ENCODE peak calls at places on chromosomes 11 and 22, in four cellular contexts. One of them, this sample, is unnamed. For H3K9me3, the result is how much of the 10 kb centered on the place peaks cover.

GRCh38 chr11:63888170-63889086 is 28.5 kb downstream of the RCOR2 start:
- DNase-seq in A549: no peak
- DNase-seq in CD4-positive, CD25-positive, alpha-beta regulatory T cell: peak
- DNase-seq in PC-9: peak
- DNase-seq in this sample: peak

GRCh38 chr11:17810736-17811135 is 76.2 kb downstream of the KCNC1 start:
- DNase-seq in A549: no peak
- DNase-seq in CD4-positive, CD25-positive, alpha-beta regulatory T cell: no peak
- DNase-seq in PC-9: peak
- DNase-seq in this sample: no peak

GRCh38 chr11:47106839-47107520 is 69.7 kb downstream of the ARFGAP2 start:
- DNase-seq in A549: no peak
- DNase-seq in CD4-positive, CD25-positive, alpha-beta regulatory T cell: no peak
- DNase-seq in PC-9: no peak
- DNase-seq in this sample: no peak

GRCh38 chr22:37662039-37662438 is 3.5 kb downstream of the PDXP start:
- DNase-seq in A549: no peak
- DNase-seq in CD4-positive, CD25-positive, alpha-beta regulatory T cell: no peak
- DNase-seq in PC-9: no peak
- DNase-seq in this sample: no peak

GRCh38 chr11:119103793-119104192 is 2.1 kb upstream of the DPAGT1 start:
- DNase-seq in A549: no peak
- DNase-seq in CD4-positive, CD25-positive, alpha-beta regulatory T cell: no peak
- DNase-seq in PC-9: no peak
- DNase-seq in this sample: no peak

GRCh38 chr22:21964234-21964633 is 11.6 kb upstream of the PPM1F start:
- DNase-seq in A549: no peak
- DNase-seq in CD4-positive, CD25-positive, alpha-beta regulatory T cell: no peak
- DNase-seq in PC-9: no peak
- DNase-seq in this sample: no peak

GRCh38 chr22:45262931-45263789 is 21.6 kb upstream of the UPK3A start:
- DNase-seq in A549: no peak
- DNase-seq in CD4-positive, CD25-positive, alpha-beta regulatory T cell: no peak
- DNase-seq in PC-9: no peak
- DNase-seq in this sample: no peak

GRCh38 chr11:32430586-32431357 is 4.6 kb downstream of the WT1 start:
- DNase-seq in A549: no peak
- DNase-seq in CD4-positive, CD25-positive, alpha-beta regulatory T cell: no peak
- DNase-seq in PC-9: no peak
- DNase-seq in this sample: no peak

GRCh38 chr11:91350931-91351330 is 873.7 kb upstream of the FAT3 start:
- DNase-seq in A549: no peak
- DNase-seq in CD4-positive, CD25-positive, alpha-beta regulatory T cell: no peak
- DNase-seq in PC-9: no peak
- DNase-seq in this sample: no peak

GRCh38 chr22:36977947-36978660 is 41.1 kb downstream of the TST start:
- DNase-seq in A549: peak
- DNase-seq in CD4-positive, CD25-positive, alpha-beta regulatory T cell: peak
- DNase-seq in PC-9: peak
- DNase-seq in this sample: peak

GRCh38 chr22:23237841-23238240 is 57.5 kb downstream of the BCR start:
- DNase-seq in A549: no peak
- DNase-seq in CD4-positive, CD25-positive, alpha-beta regulatory T cell: peak
- DNase-seq in PC-9: no peak
- DNase-seq in this sample: no peak

DNA sequence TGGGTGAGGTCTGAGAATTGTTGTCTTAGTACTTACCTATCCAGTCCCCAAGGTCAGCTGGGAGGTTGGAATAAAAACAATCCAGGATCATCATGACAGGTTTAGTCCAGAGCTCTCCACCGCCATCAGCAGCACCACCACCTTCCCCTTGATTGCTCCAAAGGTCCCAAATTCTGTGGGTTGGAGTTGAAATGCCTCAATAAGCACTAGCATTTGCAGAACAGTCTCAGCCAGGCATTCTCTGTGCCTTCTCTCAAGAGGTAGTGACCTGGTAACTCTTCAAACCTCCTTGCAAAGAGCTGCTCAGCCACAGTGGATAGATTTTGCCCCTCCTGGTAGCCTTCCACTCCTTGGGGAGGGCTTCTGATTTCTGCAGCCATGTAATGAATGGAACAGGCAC is 69.6 kb downstream of the PRDM11 start:
- DNase-seq in A549: no peak
- DNase-seq in CD4-positive, CD25-positive, alpha-beta regulatory T cell: no peak
- DNase-seq in PC-9: no peak
- DNase-seq in this sample: no peak
- H3K9me3 ChIP-seq in A549: under half
- H3K9me3 ChIP-seq in CD4-positive, CD25-positive, alpha-beta regulatory T cell: under half
- H3K9me3 ChIP-seq in PC-9: under half
- H3K9me3 ChIP-seq in this sample: under half

GRCh38 chr11:58861533-58861932 is 17.0 kb upstream of the GLYATL2 start:
- DNase-seq in A549: no peak
- DNase-seq in CD4-positive, CD25-positive, alpha-beta regulatory T cell: no peak
- DNase-seq in PC-9: no peak
- DNase-seq in this sample: no peak
- H3K9me3 ChIP-seq in A549: under half
- H3K9me3 ChIP-seq in CD4-positive, CD25-positive, alpha-beta regulatory T cell: under half
- H3K9me3 ChIP-seq in PC-9: under half
- H3K9me3 ChIP-seq in this sample: under half

GRCh38 chr22:49094151-49094550 is 733.5 kb downstream of the BRD1 start:
- DNase-seq in A549: no peak
- DNase-seq in CD4-positive, CD25-positive, alpha-beta regulatory T cell: no peak
- DNase-seq in PC-9: no peak
- DNase-seq in this sample: no peak

GRCh38 chr22:49096476-49096875 is 731.2 kb downstream of the BRD1 start:
- DNase-seq in A549: no peak
- DNase-seq in CD4-positive, CD25-positive, alpha-beta regulatory T cell: no peak
- DNase-seq in PC-9: no peak
- DNase-seq in this sample: no peak

GRCh38 chr22:49094858-49095257 is 732.8 kb downstream of the BRD1 start:
- DNase-seq in A549: no peak
- DNase-seq in CD4-positive, CD25-positive, alpha-beta regulatory T cell: no peak
- DNase-seq in PC-9: no peak
- DNase-seq in this sample: no peak

GRCh38 chr22:49097171-49097925 is 730.3 kb downstream of the BRD1 start:
- DNase-seq in A549: no peak
- DNase-seq in CD4-positive, CD25-positive, alpha-beta regulatory T cell: no peak
- DNase-seq in PC-9: no peak
- DNase-seq in this sample: no peak

GRCh38 chr22:49095366-49095765 is 732.3 kb downstream of the BRD1 start:
- DNase-seq in A549: no peak
- DNase-seq in CD4-positive, CD25-positive, alpha-beta regulatory T cell: no peak
- DNase-seq in PC-9: no peak
- DNase-seq in this sample: no peak
- H3K9me3 ChIP-seq in A549: under half
- H3K9me3 ChIP-seq in CD4-positive, CD25-positive, alpha-beta regulatory T cell: under half
- H3K9me3 ChIP-seq in PC-9: under half
- H3K9me3 ChIP-seq in this sample: under half

GRCh38 chr22:47592791-47593190 is 830.3 kb downstream of the TBC1D22A start:
- DNase-seq in A549: no peak
- DNase-seq in CD4-positive, CD25-positive, alpha-beta regulatory T cell: no peak
- DNase-seq in PC-9: no peak
- DNase-seq in this sample: no peak
- H3K9me3 ChIP-seq in A549: under half
- H3K9me3 ChIP-seq in CD4-positive, CD25-positive, alpha-beta regulatory T cell: under half
- H3K9me3 ChIP-seq in PC-9: under half
- H3K9me3 ChIP-seq in this sample: under half

GRCh38 chr22:25134028-25134427 is 65.6 kb upstream of the CRYBB3 start:
- DNase-seq in A549: no peak
- DNase-seq in CD4-positive, CD25-positive, alpha-beta regulatory T cell: no peak
- DNase-seq in PC-9: peak
- DNase-seq in this sample: no peak

GRCh38 chr22:25126510-25126909 is 73.1 kb upstream of the CRYBB3 start:
- DNase-seq in A549: no peak
- DNase-seq in CD4-positive, CD25-positive, alpha-beta regulatory T cell: no peak
- DNase-seq in PC-9: no peak
- DNase-seq in this sample: no peak

GRCh38 chr22:25127274-25127673 is 72.4 kb upstream of the CRYBB3 start:
- DNase-seq in A549: no peak
- DNase-seq in CD4-positive, CD25-positive, alpha-beta regulatory T cell: no peak
- DNase-seq in PC-9: no peak
- DNase-seq in this sample: no peak

GRCh38 chr22:25131198-25131887 is 68.3 kb upstream of the CRYBB3 start:
- DNase-seq in A549: no peak
- DNase-seq in CD4-positive, CD25-positive, alpha-beta regulatory T cell: no peak
- DNase-seq in PC-9: no peak
- DNase-seq in this sample: no peak

GRCh38 chr22:25130462-25130861 is 69.2 kb upstream of the CRYBB3 start:
- DNase-seq in A549: no peak
- DNase-seq in CD4-positive, CD25-positive, alpha-beta regulatory T cell: no peak
- DNase-seq in PC-9: no peak
- DNase-seq in this sample: no peak
- H3K9me3 ChIP-seq in A549: under half
- H3K9me3 ChIP-seq in CD4-positive, CD25-positive, alpha-beta regulatory T cell: under half
- H3K9me3 ChIP-seq in PC-9: under half
- H3K9me3 ChIP-seq in this sample: under half

GRCh38 chr11:130652671-130653335 is 204.4 kb downstream of the ADAMTS15 start:
- DNase-seq in A549: no peak
- DNase-seq in CD4-positive, CD25-positive, alpha-beta regulatory T cell: no peak
- DNase-seq in PC-9: no peak
- DNase-seq in this sample: no peak
- H3K9me3 ChIP-seq in A549: under half
- H3K9me3 ChIP-seq in CD4-positive, CD25-positive, alpha-beta regulatory T cell: under half
- H3K9me3 ChIP-seq in PC-9: under half
- H3K9me3 ChIP-seq in this sample: under half

DNA sequence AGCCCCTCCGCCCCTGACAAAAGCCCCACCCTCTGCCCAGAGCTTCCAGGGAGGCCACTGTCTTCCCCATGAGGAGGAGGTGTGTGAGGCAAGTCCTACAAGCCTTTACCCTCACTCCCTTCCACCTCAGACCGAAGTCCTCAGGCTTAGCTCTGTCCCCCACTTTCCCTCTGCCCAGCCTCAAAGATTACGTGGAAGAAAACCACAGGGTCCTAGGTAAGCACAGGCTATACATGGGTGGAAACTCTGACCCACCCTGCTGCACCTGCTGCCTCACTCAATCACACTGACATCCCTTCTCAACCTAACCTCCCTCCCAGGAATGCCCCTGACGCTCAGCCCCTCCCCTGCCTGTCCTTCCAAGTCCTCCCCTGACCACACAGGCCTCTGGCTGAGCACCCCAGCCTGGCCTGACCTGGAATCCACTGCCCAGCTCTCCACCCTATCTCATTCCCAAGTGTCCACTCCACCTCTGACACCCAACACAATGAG is 3.6 kb upstream of the ARAP1 start:
- DNase-seq in A549: no peak
- DNase-seq in CD4-positive, CD25-positive, alpha-beta regulatory T cell: no peak
- DNase-seq in PC-9: no peak
- DNase-seq in this sample: no peak
- H3K9me3 ChIP-seq in A549: under half
- H3K9me3 ChIP-seq in CD4-positive, CD25-positive, alpha-beta regulatory T cell: under half
- H3K9me3 ChIP-seq in PC-9: under half
- H3K9me3 ChIP-seq in this sample: under half

DNA sequence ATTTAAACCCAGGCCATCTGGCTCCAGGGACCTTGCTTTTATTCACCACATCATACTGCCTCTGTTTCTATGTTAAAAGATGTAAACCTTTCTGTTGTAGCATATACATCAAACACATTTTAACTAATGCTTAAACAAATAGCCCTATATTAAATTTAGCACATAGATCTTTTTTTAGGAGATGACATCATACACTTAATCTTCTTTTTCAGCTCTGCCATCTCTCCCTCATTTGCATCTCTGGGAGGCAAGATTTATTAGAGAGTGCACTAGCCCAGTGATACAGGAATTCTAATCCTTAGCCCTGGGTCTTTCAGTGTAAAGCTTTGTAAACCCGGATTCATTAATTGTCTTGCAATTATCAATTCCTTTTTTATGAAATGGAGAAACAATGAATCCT is 13.6 kb downstream of the OR5D16 start:
- DNase-seq in A549: no peak
- DNase-seq in CD4-positive, CD25-positive, alpha-beta regulatory T cell: no peak
- DNase-seq in PC-9: no peak
- DNase-seq in this sample: no peak
- H3K9me3 ChIP-seq in A549: under half
- H3K9me3 ChIP-seq in CD4-positive, CD25-positive, alpha-beta regulatory T cell: under half
- H3K9me3 ChIP-seq in PC-9: under half
- H3K9me3 ChIP-seq in this sample: under half

GRCh38 chr22:47453049-47453448 is 690.6 kb downstream of the TBC1D22A start:
- DNase-seq in A549: no peak
- DNase-seq in CD4-positive, CD25-positive, alpha-beta regulatory T cell: no peak
- DNase-seq in PC-9: no peak
- DNase-seq in this sample: no peak

GRCh38 chr22:47449508-47450270 is 687.2 kb downstream of the TBC1D22A start:
- DNase-seq in A549: no peak
- DNase-seq in CD4-positive, CD25-positive, alpha-beta regulatory T cell: no peak
- DNase-seq in PC-9: no peak
- DNase-seq in this sample: no peak

GRCh38 chr22:47450876-47451475 is 688.5 kb downstream of the TBC1D22A start:
- DNase-seq in A549: no peak
- DNase-seq in CD4-positive, CD25-positive, alpha-beta regulatory T cell: no peak
- DNase-seq in PC-9: no peak
- DNase-seq in this sample: no peak

GRCh38 chr22:47448231-47449035 is 686.0 kb downstream of the TBC1D22A start:
- DNase-seq in A549: no peak
- DNase-seq in CD4-positive, CD25-positive, alpha-beta regulatory T cell: no peak
- DNase-seq in PC-9: no peak
- DNase-seq in this sample: no peak

GRCh38 chr22:47452184-47452583 is 689.7 kb downstream of the TBC1D22A start:
- DNase-seq in A549: peak
- DNase-seq in CD4-positive, CD25-positive, alpha-beta regulatory T cell: peak
- DNase-seq in PC-9: no peak
- DNase-seq in this sample: no peak
- H3K9me3 ChIP-seq in A549: under half
- H3K9me3 ChIP-seq in CD4-positive, CD25-positive, alpha-beta regulatory T cell: under half
- H3K9me3 ChIP-seq in PC-9: under half
- H3K9me3 ChIP-seq in this sample: under half

DNA sequence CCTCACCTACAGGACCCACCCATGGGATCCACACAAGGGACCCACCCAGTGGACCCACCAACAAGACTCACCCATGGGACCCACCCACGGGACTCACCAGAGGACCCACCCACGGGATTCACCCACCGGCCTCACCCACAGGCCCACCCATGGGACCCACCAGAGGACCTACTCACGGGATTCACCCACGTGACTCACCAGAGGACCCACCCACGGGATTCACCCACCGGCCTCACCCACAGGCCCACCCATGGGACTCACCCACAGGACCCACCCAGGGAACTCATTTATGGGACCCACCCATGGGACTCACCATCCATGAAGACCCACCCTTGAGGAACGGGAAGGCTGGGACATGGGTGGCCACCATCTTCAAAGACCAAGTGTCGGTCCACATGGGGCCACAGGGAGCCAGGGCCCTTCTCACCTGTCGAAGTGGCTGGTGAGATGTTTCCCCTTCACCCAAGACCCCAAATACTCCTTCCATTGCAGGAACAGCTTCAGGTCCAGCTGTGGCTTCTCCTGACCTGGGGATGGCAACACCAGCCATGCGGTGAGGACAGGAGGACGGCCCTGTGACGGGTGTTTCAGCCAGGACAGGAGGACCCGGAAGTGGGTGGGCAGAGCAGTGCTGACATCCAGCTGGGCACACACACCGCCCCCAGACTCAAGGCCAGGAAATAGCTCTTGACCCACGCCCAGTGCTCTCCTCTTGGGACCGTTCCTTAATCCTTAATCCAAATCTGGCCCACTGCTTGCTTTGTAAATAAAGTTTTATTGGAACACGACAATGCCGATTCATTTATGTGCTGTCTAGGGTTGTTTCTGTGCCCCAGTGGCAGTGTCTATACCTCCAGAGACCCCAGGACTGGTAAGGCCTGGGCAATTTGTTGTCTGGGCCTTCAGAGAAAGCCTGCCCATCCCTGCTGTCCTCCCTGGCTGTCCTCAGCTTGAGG is 1005.1 kb downstream of the BRD1 start:
- DNase-seq in A549: no peak
- DNase-seq in CD4-positive, CD25-positive, alpha-beta regulatory T cell: no peak
- DNase-seq in PC-9: no peak
- DNase-seq in this sample: no peak
- H3K9me3 ChIP-seq in A549: under half
- H3K9me3 ChIP-seq in CD4-positive, CD25-positive, alpha-beta regulatory T cell: under half
- H3K9me3 ChIP-seq in PC-9: under half
- H3K9me3 ChIP-seq in this sample: under half